ENCODE peak calls at places on chromosomes 12 and 14, in four cellular contexts. E is neural progenitor cell, X is H9, L is PC-9. Y is an unnamed sample.

GRCh38 chr12:128078311-128078851 is 188.6 kb upstream of the TMEM132C start:
- DNase-seq in E (peak; percentile 44), X (no peak), L (no peak), Y (no peak)

GRCh38 chr14:74653386-74654138 is 41.5 kb upstream of the LTBP2 start:
- DNase-seq in E (peak; percentile 47), X (no peak), L (no peak), Y (no peak)

GRCh38 chr14:86838363-86838762 is 1154.6 kb downstream of the GALC start:
- DNase-seq in E (no peak), X (no peak), L (no peak), Y (no peak)

GRCh38 chr12:119594399-119594730 is 791 bp downstream of the TMEM233 start:
- DNase-seq in E (peak; percentile 42), X (peak; percentile 47), L (no peak), Y (no peak)

GRCh38 chr12:131830335-131831020 is 2.3 kb downstream of the MMP17 start:
- DNase-seq in E (peak; percentile 88), X (peak; percentile 76), L (peak; percentile 91), Y (peak; percentile 84)

GRCh38 chr12:128069359-128069997 is 197.5 kb upstream of the TMEM132C start:
- DNase-seq in E (peak; percentile 74), X (peak; percentile 63), L (peak; percentile 19), Y (peak; percentile 77)

GRCh38 chr14:85057266-85057665 is 472.7 kb upstream of the FLRT2 start:
- DNase-seq in E (no peak), X (no peak), L (no peak), Y (no peak)

GRCh38 chr12:26197832-26198231 is 2.5 kb downstream of the SSPN start:
- DNase-seq in E (no peak), X (no peak), L (no peak), Y (no peak)

GRCh38 chr12:3077572-3078081 is 448 bp downstream of the TSPAN9 start:
- DNase-seq in E (no peak), X (peak; percentile 39), L (peak; percentile 11), Y (peak; percentile 37)

GRCh38 chr12:22787557-22787956 is 162.6 kb downstream of the ETNK1 start:
- DNase-seq in E (no peak), X (no peak), L (no peak), Y (peak; percentile 11)

GRCh38 chr12:9365296-9365695 is 157.1 kb upstream of the PZP start:
- DNase-seq in E (no peak), X (no peak), L (no peak), Y (no peak)

GRCh38 chr12:92871121-92871520 is 58.0 kb downstream of the EEA1 start:
- DNase-seq in E (no peak), X (no peak), L (no peak), Y (no peak)

GRCh38 chr12:92396647-92397258 is 251.1 kb upstream of the BTG1 start:
- DNase-seq in E (no peak), X (no peak), L (peak; percentile 1), Y (peak; percentile 13)

GRCh38 chr12:115543269-115543668 is 734.2 kb downstream of the MED13L start:
- DNase-seq in E (no peak), X (no peak), L (no peak), Y (no peak)

GRCh38 chr14:24982472-24983155 is 67.3 kb downstream of the STXBP6 start:
- DNase-seq in E (no peak), X (no peak), L (peak; percentile 2), Y (peak; percentile 69)

GRCh38 chr14:29548948-29549370 is 378.7 kb downstream of the PRKD1 start:
- DNase-seq in E (peak; percentile 69), X (no peak), L (no peak), Y (peak; percentile 69)

GRCh38 chr12:4975574-4975973 is 65.9 kb downstream of the KCNA1 start:
- DNase-seq in E (peak; percentile 50), X (peak; percentile 84), L (no peak), Y (no peak)

GRCh38 chr14:59739794-59740193 is 130.8 kb downstream of the RTN1 start:
- DNase-seq in E (no peak), X (no peak), L (no peak), Y (no peak)

GRCh38 chr12:108683906-108684556 is 47.3 kb downstream of the CORO1C start:
- DNase-seq in E (no peak), X (no peak), L (no peak), Y (no peak)
- H3K27ac ChIP-seq in E (no peak overlapping the region), X (no peak overlapping the region), L (peak overlapping the region; percentile 12), Y (peak overlapping the region; percentile 8)

GRCh38 chr12:106113042-106113441 is 25.7 kb downstream of the NUAK1 start:
- DNase-seq in E (no peak), X (no peak), L (no peak), Y (no peak)

GRCh38 chr12:106115450-106115849 is 23.3 kb downstream of the NUAK1 start:
- DNase-seq in E (peak; percentile 71), X (no peak), L (no peak), Y (no peak)

GRCh38 chr12:106112094-106112822 is 26.5 kb downstream of the NUAK1 start:
- DNase-seq in E (no peak), X (peak; percentile 54), L (no peak), Y (no peak)

GRCh38 chr12:106114084-106115068 is 24.4 kb downstream of the NUAK1 start:
- DNase-seq in E (no peak), X (no peak), L (peak; percentile 25), Y (no peak)

GRCh38 chr12:106113446-106114083 is 25.2 kb downstream of the NUAK1 start:
- DNase-seq in E (no peak), X (no peak), L (no peak), Y (no peak)
- H3K4me1 ChIP-seq in E (peaks cover 55% of the 10 kb centered on the region), X (peaks cover 21% of the 10 kb centered on the region), L (peaks cover 55% of the 10 kb centered on the region), Y (peaks cover 62% of the 10 kb centered on the region)

GRCh38 chr12:65171073-65171472 is 1.7 kb downstream of the LEMD3 start:
- DNase-seq in E (no peak), X (no peak), L (no peak), Y (no peak)

GRCh38 chr12:65169311-65170244 is at the start of gene LEMD3:
- DNase-seq in E (peak; percentile 78), X (peak; percentile 98), L (peak; percentile 94), Y (peak; percentile 97)

GRCh38 chr12:65170245-65170881 is 980 bp downstream of the LEMD3 start:
- DNase-seq in E (peak; percentile 87), X (peak; percentile 67), L (peak; percentile 52), Y (peak; percentile 82)

GRCh38 chr12:65171870-65172269 is 2.5 kb downstream of the LEMD3 start:
- DNase-seq in E (no peak), X (no peak), L (no peak), Y (peak; percentile 7)

DNA sequence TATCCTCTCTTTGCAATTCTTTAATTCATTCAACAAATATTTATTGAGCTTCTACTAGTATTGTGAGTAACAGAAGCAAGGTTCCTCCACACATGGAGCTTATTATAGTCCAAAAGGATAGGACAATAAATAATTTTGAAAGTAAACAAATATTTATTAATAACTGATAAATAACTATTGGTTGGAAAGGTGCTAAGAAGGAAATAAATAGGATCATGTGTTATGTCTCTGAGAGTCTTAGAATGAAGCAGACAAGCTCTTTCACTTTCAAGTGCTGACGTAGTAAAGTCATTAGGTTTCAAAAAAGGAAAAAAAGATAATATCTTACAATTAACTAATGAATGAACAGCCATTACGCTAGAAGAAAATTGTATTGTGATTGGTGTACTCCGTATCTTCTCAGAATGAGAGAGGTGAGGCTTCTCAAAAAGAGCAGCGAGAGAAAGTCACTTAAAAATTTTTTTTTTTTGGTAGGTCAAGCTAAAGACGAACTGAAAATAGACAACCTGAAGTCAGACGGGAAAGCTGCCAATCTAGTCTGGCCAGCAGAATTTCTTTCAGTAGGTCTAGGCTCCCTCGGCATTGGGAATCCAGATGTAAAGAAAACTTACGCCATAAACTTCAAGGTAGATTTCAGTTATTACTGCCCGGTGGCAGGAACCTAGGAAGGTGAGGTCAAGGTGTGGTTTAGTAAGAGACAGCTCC is 625 bp upstream of the LEMD3 start:
- DNase-seq in E (no peak), X (no peak), L (no peak), Y (no peak)
- H4K20me1 ChIP-seq in E (peaks cover 22% of the 10 kb centered on the region), X (no peaks in the 10 kb centered on the region), L (peaks cover 31% of the 10 kb centered on the region), Y (peaks cover 38% of the 10 kb centered on the region)

DNA sequence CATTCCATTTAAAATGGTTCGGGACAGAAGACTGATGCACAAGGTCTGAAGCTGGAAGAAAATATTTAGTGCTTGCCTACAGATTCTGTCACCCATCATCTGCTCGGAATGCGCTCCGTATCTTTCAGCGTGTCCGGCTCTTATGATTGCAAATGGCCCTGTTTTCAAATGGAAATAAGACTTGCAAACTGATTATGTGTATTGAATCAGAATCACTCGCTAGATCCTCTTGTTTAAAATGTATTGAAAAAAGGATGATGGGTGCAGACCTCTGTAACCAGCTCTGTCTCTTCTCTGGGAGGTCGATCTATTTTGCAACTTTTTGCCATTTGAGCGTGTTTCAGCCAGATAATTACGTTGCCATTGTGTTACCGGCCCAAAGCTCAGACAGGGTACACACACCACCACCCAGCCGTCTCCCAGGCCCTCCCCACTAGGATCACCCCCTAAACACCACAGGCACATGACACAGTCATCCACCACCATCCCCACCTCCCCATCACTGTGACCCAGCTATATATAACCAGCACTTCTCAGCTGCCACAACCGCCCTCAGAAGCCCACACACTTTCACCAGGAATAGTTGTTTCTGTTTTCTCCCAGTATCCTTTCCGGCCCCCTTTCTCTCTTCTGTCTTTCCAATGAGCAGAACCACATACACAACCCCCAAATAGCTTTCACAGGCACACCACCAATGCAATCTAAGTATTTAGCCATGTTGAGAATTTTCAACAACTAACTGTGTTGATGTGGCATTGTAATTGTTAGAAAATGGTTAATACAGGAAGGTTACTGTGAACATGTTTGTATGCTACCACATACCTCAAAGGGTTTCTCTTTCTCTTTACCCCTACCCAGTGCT is 10.7 kb downstream of the NKX2-1 start:
- DNase-seq in E (no peak), X (no peak), L (no peak), Y (no peak)
- H3K27ac ChIP-seq in E (no peak overlapping the region), X (no peak overlapping the region), L (no peak overlapping the region), Y (no peak overlapping the region)

DNA sequence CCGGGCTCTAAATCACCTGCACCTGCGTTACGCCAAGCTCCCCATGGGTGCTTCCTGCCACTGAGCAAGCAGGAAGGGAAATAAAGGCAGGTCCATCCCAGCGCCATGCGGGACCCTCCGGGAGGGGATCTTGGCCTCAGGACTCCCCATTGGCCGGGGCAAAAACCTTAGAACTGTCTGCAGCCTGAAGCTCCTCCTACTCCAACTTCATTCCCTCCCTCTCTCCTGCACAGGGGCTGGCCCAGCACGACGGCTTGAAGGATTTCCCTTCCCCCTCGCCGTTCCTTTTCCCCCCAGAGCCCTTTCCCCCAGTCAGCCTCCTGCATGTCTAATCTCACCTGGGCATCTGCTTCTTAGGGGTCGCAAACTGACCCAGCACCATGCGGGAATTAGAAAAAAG is 137.2 kb upstream of the NCOR2 start:
- DNase-seq in E (no peak), X (no peak), L (no peak), Y (no peak)
- H3K4me1 ChIP-seq in E (peaks cover 18% of the 10 kb centered on the region), X (no peaks in the 10 kb centered on the region), L (peaks cover 46% of the 10 kb centered on the region), Y (peaks cover 10% of the 10 kb centered on the region)

GRCh38 chr12:93938317-93938716 is 210.1 kb upstream of the PLXNC1 start:
- DNase-seq in E (no peak), X (no peak), L (no peak), Y (no peak)
- H4K20me1 ChIP-seq in E (no peaks in the 10 kb centered on the region), X (no peaks in the 10 kb centered on the region), L (no peaks in the 10 kb centered on the region), Y (no peaks in the 10 kb centered on the region)